ENCODE peak calls at places on chromosomes 1 and 21, in six cellular contexts. Z is epithelial cell of esophagus; C is activated T-helper 1 cell treated with anti-CD3 and anti-CD28 coated beads, Interleukin-12 subunit alpha, Interleukin-12 subunit beta, Interleukin-2, Interleukin-4 antibody, amounts not matched to agents 30 ng/mL and 10 ng/mL and 1 ng/mL, durations not matched to agents 14 hours and 24 hours and 36 hours; D is activated CD4-positive, alpha-beta memory T cell treated with anti-CD3 and anti-CD28 coated beads for 36 hours; O is lung microvascular endothelial cell; I is Calu3. L is an unnamed sample.

GRCh38 chr1:236150291-236150940 is 8.1 kb downstream of the GPR137B start:
- DNase-seq in Z (no peak), C (no peak), D (no peak), O (no peak), I (no peak), L (no peak)

GRCh38 chr1:12078938-12079861 is 16.1 kb downstream of the TNFRSF8 start:
- DNase-seq in Z (peak; percentile 32), C (no peak), D (peak; percentile 74), O (peak; percentile 54), I (peak; percentile 32), L (no peak)

GRCh38 chr1:54487571-54488050 is 60.4 kb upstream of the ACOT11 start:
- DNase-seq in Z (no peak), C (no peak), D (no peak), O (no peak), I (no peak), L (no peak)

GRCh38 chr1:36142121-36142520 is 7.2 kb downstream of the TRAPPC3 start:
- DNase-seq in Z (no peak), C (no peak), D (no peak), O (no peak), I (no peak), L (no peak)

GRCh38 chr21:35019631-35020032 is 29.5 kb downstream of the RUNX1 start:
- DNase-seq in Z (no peak), C (no peak), D (no peak), O (no peak), I (peak; percentile 67), L (no peak)

GRCh38 chr1:235513495-235514366 is 9.5 kb upstream of the B3GALNT2 start:
- DNase-seq in Z (peak; percentile 69), C (no peak), D (peak; percentile 24), O (peak; percentile 79), I (peak; percentile 69), L (no peak)

GRCh38 chr1:223827193-223827663 is 18.5 kb downstream of the TP53BP2 start:
- DNase-seq in Z (peak; percentile 77), C (no peak), D (no peak), O (no peak), I (no peak), L (no peak)

GRCh38 chr1:40612345-40612831 is 53.1 kb downstream of the RIMS3 start:
- DNase-seq in Z (peak; percentile 72), C (peak; percentile 65), D (peak; percentile 79), O (peak; percentile 77), I (peak; percentile 71), L (peak; percentile 42)

GRCh38 chr1:87598429-87598828 is 269.7 kb downstream of the LMO4 start:
- DNase-seq in Z (no peak), C (no peak), D (no peak), O (no peak), I (no peak), L (no peak)

L was measured in glomerular endothelial cell.